ENCODE peak calls at places on chromosomes 2 and 18, in seven cellular contexts. One of them, this sample, is unnamed.

GRCh38 chr2:59690849-59691248 is 862.6 kb downstream of the BCL11A start:
- DNase-seq in lower lobe of right lung: no peak
- DNase-seq in ovary: no peak
- DNase-seq in HCT116: no peak
- DNase-seq in PC-9: no peak
- DNase-seq in A673: no peak
- DNase-seq in heart right ventricle: no peak
- DNase-seq in this sample: no peak

GRCh38 chr2:39399570-39399969 is 37.5 kb downstream of the MAP4K3 start:
- DNase-seq in PC-9: no peak
- DNase-seq in HCT116: no peak
- DNase-seq in ovary: no peak
- DNase-seq in A673: no peak
- DNase-seq in lower lobe of right lung: no peak
- DNase-seq in heart right ventricle: no peak
- DNase-seq in this sample: peak; percentile 31

GRCh38 chr2:198711484-198711883 is 746.3 kb downstream of the SATB2 start:
- DNase-seq in ovary: no peak
- DNase-seq in heart right ventricle: no peak
- DNase-seq in HCT116: no peak
- DNase-seq in lower lobe of right lung: no peak
- DNase-seq in A673: no peak
- DNase-seq in PC-9: no peak
- DNase-seq in this sample: no peak

GRCh38 chr2:219453691-219454131 is 19.1 kb downstream of the SPEG start:
- DNase-seq in A673: no peak
- DNase-seq in HCT116: no peak
- DNase-seq in lower lobe of right lung: peak; percentile 45
- DNase-seq in ovary: peak; percentile 35
- DNase-seq in heart right ventricle: peak; percentile 60
- DNase-seq in PC-9: no peak
- DNase-seq in this sample: peak; percentile 72

GRCh38 chr2:136068828-136069227 is 49.1 kb downstream of the CXCR4 start:
- DNase-seq in lower lobe of right lung: no peak
- DNase-seq in HCT116: no peak
- DNase-seq in A673: no peak
- DNase-seq in ovary: no peak
- DNase-seq in PC-9: no peak
- DNase-seq in heart right ventricle: no peak
- DNase-seq in this sample: no peak

GRCh38 chr2:2237563-2237962 is 93.5 kb downstream of the MYT1L start:
- DNase-seq in PC-9: no peak
- DNase-seq in HCT116: no peak
- DNase-seq in ovary: no peak
- DNase-seq in A673: no peak
- DNase-seq in lower lobe of right lung: no peak
- DNase-seq in heart right ventricle: no peak
- DNase-seq in this sample: no peak

GRCh38 chr2:15169326-15170038 is 391.7 kb downstream of the NBAS start:
- DNase-seq in ovary: no peak
- DNase-seq in HCT116: peak; percentile 23
- DNase-seq in heart right ventricle: no peak
- DNase-seq in lower lobe of right lung: no peak
- DNase-seq in A673: no peak
- DNase-seq in PC-9: peak; percentile 53
- DNase-seq in this sample: no peak

GRCh38 chr2:172704072-172704936 is 31.3 kb upstream of the RAPGEF4 start:
- DNase-seq in lower lobe of right lung: no peak
- DNase-seq in A673: peak; percentile 71
- DNase-seq in HCT116: no peak
- DNase-seq in PC-9: no peak
- DNase-seq in heart right ventricle: no peak
- DNase-seq in ovary: no peak
- DNase-seq in this sample: peak; percentile 73

GRCh38 chr2:172172513-172173217 is 70.0 kb upstream of the DLX2 start:
- DNase-seq in lower lobe of right lung: peak; percentile 82
- DNase-seq in PC-9: peak; percentile 75
- DNase-seq in ovary: peak; percentile 57
- DNase-seq in A673: peak; percentile 65
- DNase-seq in heart right ventricle: peak; percentile 69
- DNase-seq in HCT116: peak; percentile 33
- DNase-seq in this sample: peak; percentile 73

GRCh38 chr2:39780825-39781600 is 2.0 kb upstream of the THUMPD2 start:
- DNase-seq in ovary: peak; percentile 16
- DNase-seq in PC-9: no peak
- DNase-seq in A673: no peak
- DNase-seq in lower lobe of right lung: no peak
- DNase-seq in heart right ventricle: no peak
- DNase-seq in HCT116: no peak
- DNase-seq in this sample: peak; percentile 23

GRCh38 chr2:241358470-241358869 is 2.4 kb downstream of the FARP2 start:
- DNase-seq in PC-9: no peak
- DNase-seq in lower lobe of right lung: no peak
- DNase-seq in A673: no peak
- DNase-seq in heart right ventricle: no peak
- DNase-seq in HCT116: no peak
- DNase-seq in ovary: no peak
- DNase-seq in this sample: no peak

GRCh38 chr2:46976556-46976955 is 61.0 kb upstream of the MCFD2 start:
- DNase-seq in ovary: no peak
- DNase-seq in lower lobe of right lung: no peak
- DNase-seq in A673: no peak
- DNase-seq in HCT116: no peak
- DNase-seq in PC-9: no peak
- DNase-seq in heart right ventricle: no peak
- DNase-seq in this sample: no peak
- H3K27ac ChIP-seq in ovary: no peak overlapping the region
- H3K27ac ChIP-seq in lower lobe of right lung: no peak overlapping the region
- H3K27ac ChIP-seq in A673: no peak overlapping the region
- H3K27ac ChIP-seq in HCT116: no peak overlapping the region
- H3K27ac ChIP-seq in PC-9: no peak overlapping the region
- H3K27ac ChIP-seq in heart right ventricle: no peak overlapping the region
- H3K27ac ChIP-seq in this sample: no peak overlapping the region

GRCh38 chr2:16279201-16279570 is 338.8 kb downstream of the MYCN start:
- DNase-seq in PC-9: no peak
- DNase-seq in HCT116: no peak
- DNase-seq in heart right ventricle: no peak
- DNase-seq in A673: no peak
- DNase-seq in ovary: no peak
- DNase-seq in lower lobe of right lung: no peak
- DNase-seq in this sample: no peak

GRCh38 chr2:16278421-16279200 is 338.3 kb downstream of the MYCN start:
- DNase-seq in PC-9: no peak
- DNase-seq in A673: no peak
- DNase-seq in ovary: no peak
- DNase-seq in HCT116: no peak
- DNase-seq in lower lobe of right lung: no peak
- DNase-seq in heart right ventricle: no peak
- DNase-seq in this sample: no peak

GRCh38 chr2:16281451-16282330 is 341.3 kb downstream of the MYCN start:
- DNase-seq in PC-9: no peak
- DNase-seq in A673: peak; percentile 71
- DNase-seq in heart right ventricle: no peak
- DNase-seq in ovary: peak; percentile 13
- DNase-seq in HCT116: peak; percentile 10
- DNase-seq in lower lobe of right lung: no peak
- DNase-seq in this sample: peak; percentile 89

GRCh38 chr2:16280081-16280480 is 339.7 kb downstream of the MYCN start:
- DNase-seq in PC-9: no peak
- DNase-seq in A673: no peak
- DNase-seq in lower lobe of right lung: no peak
- DNase-seq in ovary: no peak
- DNase-seq in heart right ventricle: no peak
- DNase-seq in HCT116: no peak
- DNase-seq in this sample: no peak

DNA sequence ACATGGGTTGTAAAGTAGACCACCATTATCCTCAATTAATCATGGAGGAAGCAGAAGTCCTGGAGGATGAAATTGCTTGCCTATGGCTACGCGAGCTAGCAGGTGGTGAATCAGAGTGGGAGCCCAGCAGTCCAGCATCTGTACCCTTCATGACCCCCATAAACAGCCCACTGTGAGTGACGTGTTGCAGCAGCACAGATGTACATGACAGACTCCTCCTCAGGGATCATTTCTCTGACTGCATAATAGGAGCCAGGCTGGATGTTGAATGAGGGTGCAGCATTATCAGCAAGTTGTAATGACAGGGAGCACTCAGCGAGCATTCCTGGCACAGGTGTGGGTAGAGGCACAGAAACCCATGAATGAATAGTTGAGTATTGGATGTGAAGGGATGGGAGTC is 339.3 kb downstream of the MYCN start:
- DNase-seq in heart right ventricle: no peak
- DNase-seq in ovary: no peak
- DNase-seq in lower lobe of right lung: no peak
- DNase-seq in A673: no peak
- DNase-seq in PC-9: no peak
- DNase-seq in HCT116: no peak
- DNase-seq in this sample: peak; percentile 35
- H3K9me3 ChIP-seq in heart right ventricle: no peaks in the 10 kb centered on the region
- H3K9me3 ChIP-seq in ovary: no peaks in the 10 kb centered on the region
- H3K9me3 ChIP-seq in lower lobe of right lung: no peaks in the 10 kb centered on the region
- H3K9me3 ChIP-seq in A673: no peaks in the 10 kb centered on the region
- H3K9me3 ChIP-seq in PC-9: no peaks in the 10 kb centered on the region
- H3K9me3 ChIP-seq in HCT116: no peaks in the 10 kb centered on the region
- H3K9me3 ChIP-seq in this sample: no peaks in the 10 kb centered on the region

DNA sequence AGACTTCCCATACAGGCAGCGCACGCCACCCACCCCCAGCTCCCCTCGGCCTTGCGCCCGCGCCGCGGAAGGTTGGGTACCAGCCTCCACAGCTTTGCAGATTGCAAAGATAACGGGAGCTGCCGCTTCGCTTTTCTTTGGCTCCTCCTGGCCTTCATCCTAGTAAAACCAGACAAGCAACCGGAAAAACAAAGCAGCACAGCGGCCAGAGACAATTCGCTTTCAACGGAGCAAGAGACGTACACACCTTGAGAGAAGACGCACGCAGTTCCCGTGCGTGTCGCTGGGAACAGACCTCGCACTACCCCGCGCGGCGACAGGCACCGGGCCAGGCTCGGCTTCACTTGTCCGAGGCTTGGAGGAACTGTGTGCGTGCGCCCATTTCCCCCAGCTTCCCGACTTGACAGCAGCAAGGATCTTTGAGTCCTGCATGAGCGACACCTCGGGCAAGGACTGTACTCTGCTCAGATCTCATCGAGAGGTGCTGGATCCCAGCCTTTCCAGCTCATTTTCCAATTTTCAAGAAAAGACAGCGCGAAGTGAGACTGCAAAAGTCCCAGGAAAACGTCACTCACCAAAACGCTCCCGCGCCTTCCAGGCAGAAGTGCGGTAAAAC is 964 bp downstream of the ZBTB7C start:
- DNase-seq in lower lobe of right lung: peak; percentile 57
- DNase-seq in heart right ventricle: peak; percentile 27
- DNase-seq in A673: no peak
- DNase-seq in PC-9: no peak
- DNase-seq in HCT116: no peak
- DNase-seq in ovary: peak; percentile 23
- DNase-seq in this sample: no peak
- H3K27me3 ChIP-seq in lower lobe of right lung: peaks cover 31% of the 10 kb centered on the region
- H3K27me3 ChIP-seq in heart right ventricle: no peaks in the 10 kb centered on the region
- H3K27me3 ChIP-seq in A673: peaks cover 63% of the 10 kb centered on the region
- H3K27me3 ChIP-seq in PC-9: no peaks in the 10 kb centered on the region
- H3K27me3 ChIP-seq in HCT116: peaks cover 11% of the 10 kb centered on the region
- H3K27me3 ChIP-seq in ovary: no peaks in the 10 kb centered on the region
- H3K27me3 ChIP-seq in this sample: no peaks in the 10 kb centered on the region

GRCh38 chr2:85986121-85986520 is 97.3 kb upstream of the ST3GAL5 start:
- DNase-seq in HCT116: no peak
- DNase-seq in heart right ventricle: no peak
- DNase-seq in lower lobe of right lung: no peak
- DNase-seq in PC-9: no peak
- DNase-seq in ovary: no peak
- DNase-seq in A673: no peak
- DNase-seq in this sample: no peak
- H3K27ac ChIP-seq in HCT116: no peak overlapping the region
- H3K27ac ChIP-seq in heart right ventricle: no peak overlapping the region
- H3K27ac ChIP-seq in lower lobe of right lung: no peak overlapping the region
- H3K27ac ChIP-seq in PC-9: no peak overlapping the region
- H3K27ac ChIP-seq in ovary: no peak overlapping the region
- H3K27ac ChIP-seq in A673: no peak overlapping the region
- H3K27ac ChIP-seq in this sample: no peak overlapping the region